ENCODE peak calls at places on chromosomes 7 and 10, in ten cellular contexts. One of them, this sample, is unnamed.

GRCh38 chr7:159033956-159034938 is 110.4 kb downstream of the VIPR2 start:
- DNase-seq in stomach: peak; percentile 20
- DNase-seq in lung: no peak
- DNase-seq in ovary: no peak
- DNase-seq in mammary epithelial cell: no peak
- DNase-seq in upper lobe of right lung: no peak
- DNase-seq in cardiac muscle cell: no peak
- DNase-seq in SJSA1: peak; percentile 35
- DNase-seq in MM.1S: no peak
- DNase-seq in suprapubic skin: no peak
- DNase-seq in this sample: no peak

GRCh38 chr10:89207801-89208551 is 859 bp upstream of the CH25H start:
- DNase-seq in stomach: no peak
- DNase-seq in lung: no peak
- DNase-seq in ovary: peak; percentile 58
- DNase-seq in mammary epithelial cell: no peak
- DNase-seq in upper lobe of right lung: peak; percentile 79
- DNase-seq in cardiac muscle cell: peak; percentile 25
- DNase-seq in SJSA1: no peak
- DNase-seq in MM.1S: no peak
- DNase-seq in suprapubic skin: peak; percentile 69
- DNase-seq in this sample: peak; percentile 73

GRCh38 chr7:20862554-20862953 is 75.9 kb upstream of the SP8 start:
- DNase-seq in stomach: no peak
- DNase-seq in lung: no peak
- DNase-seq in ovary: no peak
- DNase-seq in mammary epithelial cell: no peak
- DNase-seq in upper lobe of right lung: no peak
- DNase-seq in cardiac muscle cell: no peak
- DNase-seq in SJSA1: no peak
- DNase-seq in MM.1S: no peak
- DNase-seq in suprapubic skin: no peak
- DNase-seq in this sample: no peak

GRCh38 chr7:156061689-156062255 is 249.5 kb upstream of the SHH start:
- DNase-seq in stomach: no peak
- DNase-seq in lung: no peak
- DNase-seq in ovary: no peak
- DNase-seq in mammary epithelial cell: no peak
- DNase-seq in upper lobe of right lung: peak; percentile 43
- DNase-seq in cardiac muscle cell: no peak
- DNase-seq in SJSA1: no peak
- DNase-seq in MM.1S: no peak
- DNase-seq in suprapubic skin: no peak
- DNase-seq in this sample: no peak

GRCh38 chr10:14186245-14186644 is 144.5 kb downstream of the FRMD4A start:
- DNase-seq in stomach: no peak
- DNase-seq in lung: no peak
- DNase-seq in ovary: no peak
- DNase-seq in mammary epithelial cell: no peak
- DNase-seq in upper lobe of right lung: no peak
- DNase-seq in cardiac muscle cell: no peak
- DNase-seq in SJSA1: no peak
- DNase-seq in MM.1S: peak; percentile 17
- DNase-seq in suprapubic skin: no peak
- DNase-seq in this sample: peak; percentile 58

GRCh38 chr10:24434961-24435360 is 226.0 kb downstream of the KIAA1217 start:
- DNase-seq in stomach: no peak
- DNase-seq in lung: no peak
- DNase-seq in ovary: no peak
- DNase-seq in mammary epithelial cell: no peak
- DNase-seq in upper lobe of right lung: no peak
- DNase-seq in cardiac muscle cell: no peak
- DNase-seq in SJSA1: no peak
- DNase-seq in MM.1S: no peak
- DNase-seq in suprapubic skin: no peak
- DNase-seq in this sample: no peak

GRCh38 chr7:31370610-31371009 is 30.1 kb upstream of the NEUROD6 start:
- DNase-seq in stomach: no peak
- DNase-seq in lung: no peak
- DNase-seq in ovary: no peak
- DNase-seq in mammary epithelial cell: no peak
- DNase-seq in upper lobe of right lung: no peak
- DNase-seq in cardiac muscle cell: peak; percentile 29
- DNase-seq in SJSA1: no peak
- DNase-seq in MM.1S: no peak
- DNase-seq in suprapubic skin: no peak
- DNase-seq in this sample: no peak

GRCh38 chr7:42617781-42618457 is 294.0 kb downstream of the C7orf25 start:
- DNase-seq in stomach: no peak
- DNase-seq in lung: no peak
- DNase-seq in ovary: no peak
- DNase-seq in mammary epithelial cell: no peak
- DNase-seq in upper lobe of right lung: no peak
- DNase-seq in cardiac muscle cell: peak; percentile 66
- DNase-seq in SJSA1: no peak
- DNase-seq in MM.1S: no peak
- DNase-seq in suprapubic skin: no peak
- DNase-seq in this sample: peak; percentile 56

GRCh38 chr7:150992833-150993302 is 2.1 kb downstream of the NOS3 start:
- DNase-seq in stomach: no peak
- DNase-seq in lung: no peak
- DNase-seq in ovary: no peak
- DNase-seq in mammary epithelial cell: no peak
- DNase-seq in upper lobe of right lung: no peak
- DNase-seq in cardiac muscle cell: peak; percentile 80
- DNase-seq in SJSA1: no peak
- DNase-seq in MM.1S: no peak
- DNase-seq in suprapubic skin: no peak
- DNase-seq in this sample: peak; percentile 93

GRCh38 chr7:151607464-151607867 is 87.8 kb upstream of the RHEB start:
- DNase-seq in stomach: no peak
- DNase-seq in lung: no peak
- DNase-seq in ovary: no peak
- DNase-seq in mammary epithelial cell: peak; percentile 64
- DNase-seq in upper lobe of right lung: no peak
- DNase-seq in cardiac muscle cell: no peak
- DNase-seq in SJSA1: no peak
- DNase-seq in MM.1S: no peak
- DNase-seq in suprapubic skin: peak; percentile 8
- DNase-seq in this sample: no peak

GRCh38 chr7:92778972-92779371 is 57.4 kb downstream of the CDK6 start:
- DNase-seq in stomach: no peak
- DNase-seq in lung: no peak
- DNase-seq in ovary: peak; percentile 53
- DNase-seq in mammary epithelial cell: peak; percentile 32
- DNase-seq in upper lobe of right lung: no peak
- DNase-seq in cardiac muscle cell: no peak
- DNase-seq in SJSA1: peak; percentile 59
- DNase-seq in MM.1S: peak; percentile 84
- DNase-seq in suprapubic skin: peak; percentile 77
- DNase-seq in this sample: no peak

GRCh38 chr7:77425151-77426051 is 9.3 kb upstream of the GSAP start:
- DNase-seq in stomach: no peak
- DNase-seq in lung: no peak
- DNase-seq in ovary: no peak
- DNase-seq in mammary epithelial cell: peak; percentile 93
- DNase-seq in upper lobe of right lung: no peak
- DNase-seq in cardiac muscle cell: peak; percentile 60
- DNase-seq in SJSA1: peak; percentile 77
- DNase-seq in MM.1S: no peak
- DNase-seq in suprapubic skin: no peak
- DNase-seq in this sample: peak; percentile 73

GRCh38 chr10:66180651-66181318 is 745.1 kb upstream of the LRRTM3 start:
- DNase-seq in stomach: no peak
- DNase-seq in lung: no peak
- DNase-seq in ovary: no peak
- DNase-seq in mammary epithelial cell: peak; percentile 40
- DNase-seq in upper lobe of right lung: no peak
- DNase-seq in cardiac muscle cell: peak; percentile 71
- DNase-seq in SJSA1: no peak
- DNase-seq in MM.1S: peak; percentile 81
- DNase-seq in suprapubic skin: no peak
- DNase-seq in this sample: peak; percentile 82

GRCh38 chr7:127828843-127829502 is 177.0 kb downstream of the SND1 start:
- DNase-seq in stomach: no peak
- DNase-seq in lung: no peak
- DNase-seq in ovary: no peak
- DNase-seq in mammary epithelial cell: no peak
- DNase-seq in upper lobe of right lung: no peak
- DNase-seq in cardiac muscle cell: no peak
- DNase-seq in SJSA1: no peak
- DNase-seq in MM.1S: no peak
- DNase-seq in suprapubic skin: no peak
- DNase-seq in this sample: no peak

GRCh38 chr10:122780391-122780790 is 65.3 kb downstream of the CUZD1 start:
- DNase-seq in stomach: no peak
- DNase-seq in lung: no peak
- DNase-seq in ovary: no peak
- DNase-seq in mammary epithelial cell: peak; percentile 40
- DNase-seq in upper lobe of right lung: no peak
- DNase-seq in cardiac muscle cell: no peak
- DNase-seq in SJSA1: no peak
- DNase-seq in MM.1S: no peak
- DNase-seq in suprapubic skin: no peak
- DNase-seq in this sample: no peak

GRCh38 chr10:123821136-123821535 is 70.5 kb downstream of the CPXM2 start:
- DNase-seq in stomach: no peak
- DNase-seq in lung: no peak
- DNase-seq in ovary: no peak
- DNase-seq in mammary epithelial cell: no peak
- DNase-seq in upper lobe of right lung: no peak
- DNase-seq in cardiac muscle cell: no peak
- DNase-seq in SJSA1: no peak
- DNase-seq in MM.1S: no peak
- DNase-seq in suprapubic skin: no peak
- DNase-seq in this sample: no peak

DNA sequence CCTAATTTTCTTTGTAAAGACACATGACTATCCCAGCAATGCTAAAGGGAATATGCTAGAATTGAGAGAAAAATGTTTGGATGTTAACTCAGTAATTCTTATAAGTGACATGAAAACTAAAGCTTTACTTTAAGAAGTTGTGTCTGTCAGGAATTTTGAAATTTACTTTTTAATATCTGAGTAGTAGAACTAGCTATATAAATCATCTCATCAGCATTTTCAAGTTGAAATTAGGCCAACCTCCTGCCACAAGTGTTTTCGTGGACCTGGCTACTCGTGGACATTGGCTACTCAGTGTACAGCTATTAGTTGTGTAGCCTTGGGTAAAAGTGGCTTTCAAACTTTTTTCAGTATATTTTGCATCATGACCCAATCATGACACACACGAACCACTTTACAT is 70.5 kb downstream of the ADD3 start:
- DNase-seq in stomach: no peak
- DNase-seq in lung: no peak
- DNase-seq in ovary: no peak
- DNase-seq in mammary epithelial cell: no peak
- DNase-seq in upper lobe of right lung: no peak
- DNase-seq in cardiac muscle cell: no peak
- DNase-seq in SJSA1: no peak
- DNase-seq in MM.1S: no peak
- DNase-seq in suprapubic skin: no peak
- DNase-seq in this sample: no peak
- H3K4me1 ChIP-seq in stomach: peaks cover 51% of the 10 kb centered on the region
- H3K4me1 ChIP-seq in lung: peaks cover 44% of the 10 kb centered on the region
- H3K4me1 ChIP-seq in ovary: peaks cover 20% of the 10 kb centered on the region
- H3K4me1 ChIP-seq in mammary epithelial cell: peaks cover 59% of the 10 kb centered on the region
- H3K4me1 ChIP-seq in upper lobe of right lung: peaks cover 72% of the 10 kb centered on the region
- H3K4me1 ChIP-seq in cardiac muscle cell: peaks cover 55% of the 10 kb centered on the region
- H3K4me1 ChIP-seq in SJSA1: peaks cover 65% of the 10 kb centered on the region
- H3K4me1 ChIP-seq in MM.1S: peaks cover 43% of the 10 kb centered on the region
- H3K4me1 ChIP-seq in suprapubic skin: peaks cover 70% of the 10 kb centered on the region
- H3K4me1 ChIP-seq in this sample: peaks cover 38% of the 10 kb centered on the region

DNA sequence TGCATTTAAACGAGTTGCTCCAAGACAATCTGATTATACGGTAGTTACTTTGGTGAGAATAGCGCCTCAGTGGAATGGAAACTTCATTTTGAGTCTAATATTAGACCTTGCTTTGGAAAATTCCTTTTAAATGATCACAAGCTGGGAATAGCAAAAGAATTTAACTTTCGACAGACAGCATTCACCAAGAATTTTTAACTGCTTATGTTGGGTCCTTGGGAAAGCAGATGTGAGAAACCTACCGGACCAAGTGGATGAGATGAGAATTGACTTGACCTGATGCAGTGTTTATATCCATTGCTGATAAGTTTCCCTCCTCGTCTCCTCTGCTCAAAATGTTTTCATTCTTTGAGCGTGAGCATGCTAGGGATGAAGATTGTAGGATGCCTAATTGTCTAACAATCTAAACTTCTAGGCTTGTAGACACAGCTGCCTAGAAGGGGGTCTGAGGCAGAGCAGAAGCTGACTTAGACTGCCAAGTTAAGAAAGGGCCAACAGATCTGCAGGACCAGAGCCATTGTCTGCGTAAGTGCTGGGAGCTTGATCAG is 126.9 kb downstream of the CNNM2 start:
- DNase-seq in stomach: no peak
- DNase-seq in lung: no peak
- DNase-seq in ovary: no peak
- DNase-seq in mammary epithelial cell: no peak
- DNase-seq in upper lobe of right lung: no peak
- DNase-seq in cardiac muscle cell: peak; percentile 35
- DNase-seq in SJSA1: no peak
- DNase-seq in MM.1S: no peak
- DNase-seq in suprapubic skin: no peak
- DNase-seq in this sample: no peak
- H3K4me3 ChIP-seq in stomach: no peak overlapping the region
- H3K4me3 ChIP-seq in lung: no peak overlapping the region
- H3K4me3 ChIP-seq in ovary: no peak overlapping the region
- H3K4me3 ChIP-seq in mammary epithelial cell: no peak overlapping the region
- H3K4me3 ChIP-seq in upper lobe of right lung: no peak overlapping the region
- H3K4me3 ChIP-seq in cardiac muscle cell: no peak overlapping the region
- H3K4me3 ChIP-seq in SJSA1: no peak overlapping the region
- H3K4me3 ChIP-seq in MM.1S: no peak overlapping the region
- H3K4me3 ChIP-seq in suprapubic skin: no peak overlapping the region
- H3K4me3 ChIP-seq in this sample: no peak overlapping the region

GRCh38 chr7:99408347-99409191 is at the start of the genes BUD31 and PDAP1:
- DNase-seq in stomach: peak; percentile 92
- DNase-seq in lung: peak; percentile 93
- DNase-seq in ovary: peak; percentile 92
- DNase-seq in mammary epithelial cell: peak; percentile 92
- DNase-seq in upper lobe of right lung: peak; percentile 97
- DNase-seq in cardiac muscle cell: peak; percentile 92
- DNase-seq in SJSA1: peak; percentile 95
- DNase-seq in MM.1S: peak; percentile 93
- DNase-seq in suprapubic skin: peak; percentile 96
- DNase-seq in this sample: peak; percentile 96
- H3K4me1 ChIP-seq in stomach: peaks cover 24% of the 10 kb centered on the region
- H3K4me1 ChIP-seq in lung: peaks cover 18% of the 10 kb centered on the region
- H3K4me1 ChIP-seq in ovary: peaks cover 10% of the 10 kb centered on the region
- H3K4me1 ChIP-seq in mammary epithelial cell: peaks cover 33% of the 10 kb centered on the region
- H3K4me1 ChIP-seq in upper lobe of right lung: peaks cover 43% of the 10 kb centered on the region
- H3K4me1 ChIP-seq in cardiac muscle cell: peaks cover 15% of the 10 kb centered on the region
- H3K4me1 ChIP-seq in SJSA1: peaks cover 9% of the 10 kb centered on the region
- H3K4me1 ChIP-seq in MM.1S: peaks cover 11% of the 10 kb centered on the region
- H3K4me1 ChIP-seq in suprapubic skin: peaks cover 56% of the 10 kb centered on the region
- H3K4me1 ChIP-seq in this sample: peaks cover 21% of the 10 kb centered on the region

DNA sequence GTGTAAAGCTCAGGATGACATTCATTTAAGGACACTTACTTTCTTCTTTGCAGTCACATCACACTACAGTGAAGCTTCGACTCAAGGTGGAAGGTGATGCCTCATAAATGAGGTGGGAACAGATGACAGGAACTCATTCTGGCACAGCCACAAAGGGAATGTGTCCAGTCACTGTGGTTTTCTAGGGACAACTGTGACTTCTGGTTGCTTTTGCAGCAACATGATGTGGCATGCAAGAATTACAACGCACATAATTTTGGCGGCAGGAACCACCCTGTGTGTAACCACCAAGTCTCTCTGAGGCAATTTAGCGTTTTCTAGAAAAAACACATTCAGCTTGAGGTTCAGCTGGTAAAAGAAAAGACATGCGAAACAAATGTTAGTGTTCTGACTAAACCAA is 32.0 kb upstream of the FERD3L start:
- DNase-seq in stomach: no peak
- DNase-seq in lung: no peak
- DNase-seq in ovary: no peak
- DNase-seq in mammary epithelial cell: peak; percentile 14
- DNase-seq in upper lobe of right lung: no peak
- DNase-seq in cardiac muscle cell: peak; percentile 2
- DNase-seq in SJSA1: no peak
- DNase-seq in MM.1S: no peak
- DNase-seq in suprapubic skin: no peak
- DNase-seq in this sample: no peak
- H3K4me3 ChIP-seq in stomach: no peak overlapping the region
- H3K4me3 ChIP-seq in lung: no peak overlapping the region
- H3K4me3 ChIP-seq in ovary: no peak overlapping the region
- H3K4me3 ChIP-seq in mammary epithelial cell: no peak overlapping the region
- H3K4me3 ChIP-seq in upper lobe of right lung: no peak overlapping the region
- H3K4me3 ChIP-seq in cardiac muscle cell: no peak overlapping the region
- H3K4me3 ChIP-seq in SJSA1: no peak overlapping the region
- H3K4me3 ChIP-seq in MM.1S: no peak overlapping the region
- H3K4me3 ChIP-seq in suprapubic skin: no peak overlapping the region
- H3K4me3 ChIP-seq in this sample: no peak overlapping the region